ENCODE peak calls at places on chromosomes 6 and 20, in six cellular contexts. M is colonic mucosa, T is HCEC 1CT, L is nephron progenitor cell, N is IMR-90, B is Kasumi-1. W is an unnamed sample.
A peak's percentile ranks its signal among the peaks of the same experiment; 100 is the strongest.

GRCh38 chr6:32609731-32610640 is 20.3 kb upstream of the HLA-DRB1 start:
- DNase-seq in M (peak; percentile 63), N (peak; percentile 92), T (peak; percentile 82), L (peak; percentile 75), B (peak; percentile 91), W (peak; percentile 73)

GRCh38 chr20:25508083-25508770 is 77.1 kb downstream of the NINL start:
- DNase-seq in B (no peak), L (no peak), M (peak; percentile 60), N (peak; percentile 85), T (peak; percentile 48), W (peak; percentile 89)

GRCh38 chr6:154242617-154243357 is 113.8 kb downstream of the IPCEF1 start:
- DNase-seq in B (no peak), T (no peak), N (no peak), L (no peak), M (no peak), W (no peak)

GRCh38 chr6:120996340-120996739 is 337.9 kb downstream of the TBC1D32 start:
- DNase-seq in L (no peak), T (no peak), B (no peak), N (no peak), M (no peak), W (no peak)

GRCh38 chr6:56255370-56255769 is 8.0 kb upstream of the COL21A1 start:
- DNase-seq in N (no peak), T (no peak), B (no peak), L (no peak), M (no peak), W (peak; percentile 73)

GRCh38 chr6:100592929-100593328 is 128.2 kb upstream of the SIM1 start:
- DNase-seq in L (peak; percentile 4), T (no peak), B (no peak), N (no peak), M (no peak), W (no peak)

GRCh38 chr6:133377219-133377618 is 136.1 kb downstream of the EYA4 start:
- DNase-seq in L (no peak), T (no peak), B (peak; percentile 79), N (no peak), M (no peak), W (no peak)

GRCh38 chr6:168308390-168309144 is 11.0 kb downstream of the DACT2 start:
- DNase-seq in B (no peak), M (no peak), T (no peak), N (no peak), L (no peak), W (no peak)

GRCh38 chr20:47535994-47536393 is 34.3 kb downstream of the NCOA3 start:
- DNase-seq in N (no peak), B (no peak), L (no peak), T (no peak), M (no peak), W (no peak)

GRCh38 chr6:165511807-165512206 is 151.2 kb downstream of the PDE10A start:
- DNase-seq in M (no peak), L (no peak), T (no peak), N (no peak), B (no peak), W (no peak)

GRCh38 chr6:40112350-40112749 is 178.1 kb upstream of the MOCS1 start:
- DNase-seq in L (no peak), N (no peak), B (no peak), T (no peak), M (no peak), W (no peak)

GRCh38 chr6:128725271-128726233 is 157.4 kb upstream of the LAMA2 start:
- DNase-seq in L (peak; percentile 49), M (no peak), T (peak; percentile 47), N (peak; percentile 38), B (peak; percentile 36), W (peak; percentile 81)

GRCh38 chr20:62350629-62351422 is 16.3 kb downstream of the LAMA5 start:
- DNase-seq in B (no peak), N (no peak), M (no peak), L (no peak), T (no peak), W (no peak)

GRCh38 chr6:165864218-165864617 is 201.2 kb upstream of the PDE10A start:
- DNase-seq in M (no peak), B (no peak), N (no peak), T (no peak), L (no peak), W (no peak)

GRCh38 chr20:35601021-35601973 is 14.3 kb upstream of the SPAG4 start:
- DNase-seq in M (peak; percentile 83), L (peak; percentile 80), T (peak; percentile 33), B (peak; percentile 68), N (peak; percentile 72), W (peak; percentile 82)

GRCh38 chr6:56766806-56767178 is 124.1 kb upstream of the DST start:
- DNase-seq in T (peak; percentile 89), L (no peak), B (no peak), M (no peak), N (peak; percentile 91), W (peak; percentile 74)

GRCh38 chr20:45311589-45312211 is 3.6 kb upstream of the MATN4 start:
- DNase-seq in T (peak; percentile 41), L (peak; percentile 81), M (peak; percentile 60), B (peak; percentile 30), N (peak; percentile 42), W (peak; percentile 76)

GRCh38 chr20:9392892-9393857 is 121.2 kb upstream of the LAMP5 start:
- DNase-seq in N (peak; percentile 73), B (peak; percentile 65), T (peak; percentile 69), M (peak; percentile 54), L (peak; percentile 61), W (peak; percentile 92)

GRCh38 chr20:50288128-50288623 is 97.5 kb downstream of the CEBPB start:
- DNase-seq in L (no peak), N (no peak), M (no peak), B (no peak), T (no peak), W (no peak)

GRCh38 chr6:30325150-30325872 is 1.4 kb upstream of the TRIM39 start:
- DNase-seq in B (peak; percentile 84), L (peak; percentile 57), N (peak; percentile 49), M (peak; percentile 74), T (peak; percentile 58), W (peak; percentile 76)

GRCh38 chr20:18694071-18694470 is 106.2 kb downstream of the DTD1 start:
- DNase-seq in L (no peak), T (no peak), M (no peak), B (no peak), N (no peak), W (no peak)

GRCh38 chr6:109179507-109179906 is 84.2 kb downstream of the CEP57L1 start:
- DNase-seq in L (no peak), M (no peak), T (no peak), B (no peak), N (no peak), W (no peak)

GRCh38 chr6:112189494-112189893 is 64.9 kb downstream of the LAMA4 start:
- DNase-seq in M (no peak), B (no peak), T (no peak), N (peak; percentile 5), L (no peak), W (peak; percentile 31)

GRCh38 chr6:26363882-26364825 is 844 bp upstream of the BTN3A2 start:
- DNase-seq in T (no peak), N (no peak), M (no peak), B (peak; percentile 16), L (no peak), W (peak; percentile 43)

GRCh38 chr6:119497988-119498727 is 148.6 kb upstream of the MAN1A1 start:
- DNase-seq in L (no peak), N (no peak), T (no peak), M (no peak), B (no peak), W (no peak)

GRCh38 chr20:59525500-59526241 is 78.7 kb upstream of the PHACTR3 start:
- DNase-seq in N (peak; percentile 13), T (peak; percentile 1), B (peak; percentile 32), M (peak; percentile 54), L (peak; percentile 87), W (peak; percentile 78)

GRCh38 chr6:68343901-68344300 is 291.2 kb upstream of the ADGRB3 start:
- DNase-seq in N (peak; percentile 0), T (peak; percentile 71), M (no peak), L (peak; percentile 37), B (peak; percentile 80), W (peak; percentile 4)

GRCh38 chr6:112773217-112773616 is 426.1 kb downstream of the RFPL4B start:
- DNase-seq in L (no peak), M (no peak), B (no peak), T (peak; percentile 18), N (peak; percentile 33), W (no peak)

GRCh38 chr20:11218035-11218680 is 544.4 kb upstream of the JAG1 start:
- DNase-seq in M (no peak), B (no peak), N (no peak), L (no peak), T (no peak), W (peak; percentile 16)

GRCh38 chr20:38617830-38618196 is 16.2 kb downstream of the ARHGAP40 start:
- DNase-seq in M (no peak), N (no peak), B (no peak), T (no peak), L (no peak), W (no peak)

GRCh38 chr6:6434151-6434550 is 113.7 kb upstream of the F13A1 start:
- DNase-seq in B (no peak), T (no peak), N (no peak), M (no peak), L (no peak), W (no peak)

GRCh38 chr20:4633780-4634179 is 87.9 kb upstream of the PRND start:
- DNase-seq in L (no peak), T (peak; percentile 87), N (peak; percentile 93), B (no peak), M (no peak), W (peak; percentile 86)

GRCh38 chr6:118586741-118587485 is 38.8 kb downstream of the PLN start:
- DNase-seq in M (no peak), N (no peak), B (no peak), T (no peak), L (no peak), W (no peak)

GRCh38 chr6:134065706-134066105 is 13.3 kb upstream of the SLC2A12 start:
- DNase-seq in T (peak; percentile 61), L (no peak), M (no peak), N (peak; percentile 32), B (peak; percentile 28), W (no peak)

GRCh38 chr6:89734526-89734925 is 85.1 kb downstream of the MDN1 start:
- DNase-seq in L (no peak), B (no peak), M (no peak), T (no peak), N (peak; percentile 18), W (peak; percentile 9)

GRCh38 chr6:97294451-97294850 is 11.4 kb upstream of the MMS22L start:
- DNase-seq in B (no peak), T (peak; percentile 82), M (no peak), N (peak; percentile 79), L (no peak), W (no peak)

GRCh38 chr6:132819405-132820145 is 5.2 kb downstream of the RPS12 start:
- DNase-seq in L (no peak), B (peak; percentile 48), T (peak; percentile 45), M (no peak), N (peak; percentile 51), W (no peak)

GRCh38 chr6:152207915-152208714 is 400.6 kb downstream of the ESR1 start:
- DNase-seq in N (no peak), B (no peak), T (no peak), L (no peak), M (no peak), W (no peak)

GRCh38 chr6:80319286-80319685 is 212.8 kb downstream of the BCKDHB start:
- DNase-seq in T (peak; percentile 62), N (no peak), M (no peak), B (no peak), L (no peak), W (no peak)